ENCODE peak calls at places on chromosome 21, in seven cellular contexts. One of them, this sample, is unnamed.

GRCh38 chr21:42058631-42059111 is 12.4 kb upstream of the UMODL1 start:
- ATAC-seq in activated T-helper 17 cell treated with anti-CD3 and anti-CD28 coated beads, Interleukin-2, amount 50 U/mL, for 72 hours: no peak
- ATAC-seq in PC-3: no peak
- ATAC-seq in body of pancreas: no peak
- ATAC-seq in SK-N-SH treated with all-trans-retinoic acid at 6 μM for 48 hours: no peak
- ATAC-seq in omental fat pad: no peak
- ATAC-seq in A549: no peak
- ATAC-seq in this sample: no peak

GRCh38 chr21:35138665-35139381 is 89.7 kb upstream of the RUNX1 start:
- ATAC-seq in A549: no peak
- ATAC-seq in SK-N-SH treated with all-trans-retinoic acid at 6 μM for 48 hours: peak; percentile 59
- ATAC-seq in PC-3: peak; percentile 58
- ATAC-seq in activated T-helper 17 cell treated with anti-CD3 and anti-CD28 coated beads, Interleukin-2, amount 50 U/mL, for 72 hours: peak; percentile 86
- ATAC-seq in body of pancreas: no peak
- ATAC-seq in omental fat pad: no peak
- ATAC-seq in this sample: no peak

GRCh38 chr21:46472246-46472645 is 13.6 kb downstream of the DIP2A start:
- ATAC-seq in SK-N-SH treated with all-trans-retinoic acid at 6 μM for 48 hours: no peak
- ATAC-seq in activated T-helper 17 cell treated with anti-CD3 and anti-CD28 coated beads, Interleukin-2, amount 50 U/mL, for 72 hours: no peak
- ATAC-seq in PC-3: no peak
- ATAC-seq in body of pancreas: no peak
- ATAC-seq in omental fat pad: no peak
- ATAC-seq in A549: no peak
- ATAC-seq in this sample: no peak

GRCh38 chr21:25733859-25734653 is 648 bp downstream of the ATP5PF start:
- ATAC-seq in body of pancreas: no peak
- ATAC-seq in A549: peak; percentile 7
- ATAC-seq in PC-3: peak; percentile 2
- ATAC-seq in activated T-helper 17 cell treated with anti-CD3 and anti-CD28 coated beads, Interleukin-2, amount 50 U/mL, for 72 hours: peak; percentile 11
- ATAC-seq in omental fat pad: peak; percentile 27
- ATAC-seq in SK-N-SH treated with all-trans-retinoic acid at 6 μM for 48 hours: peak; percentile 7
- ATAC-seq in this sample: no peak

GRCh38 chr21:32356874-32357395 is 35.9 kb downstream of the URB1 start:
- ATAC-seq in PC-3: no peak
- ATAC-seq in SK-N-SH treated with all-trans-retinoic acid at 6 μM for 48 hours: no peak
- ATAC-seq in body of pancreas: no peak
- ATAC-seq in A549: no peak
- ATAC-seq in activated T-helper 17 cell treated with anti-CD3 and anti-CD28 coated beads, Interleukin-2, amount 50 U/mL, for 72 hours: no peak
- ATAC-seq in omental fat pad: no peak
- ATAC-seq in this sample: no peak

GRCh38 chr21:29797155-29797554 is 142.6 kb downstream of the GRIK1 start:
- ATAC-seq in body of pancreas: no peak
- ATAC-seq in PC-3: no peak
- ATAC-seq in activated T-helper 17 cell treated with anti-CD3 and anti-CD28 coated beads, Interleukin-2, amount 50 U/mL, for 72 hours: no peak
- ATAC-seq in A549: no peak
- ATAC-seq in omental fat pad: no peak
- ATAC-seq in SK-N-SH treated with all-trans-retinoic acid at 6 μM for 48 hours: no peak
- ATAC-seq in this sample: no peak

GRCh38 chr21:44255519-44255981 is 6.1 kb downstream of the DNMT3L start:
- ATAC-seq in activated T-helper 17 cell treated with anti-CD3 and anti-CD28 coated beads, Interleukin-2, amount 50 U/mL, for 72 hours: no peak
- ATAC-seq in A549: no peak
- ATAC-seq in PC-3: no peak
- ATAC-seq in body of pancreas: no peak
- ATAC-seq in omental fat pad: no peak
- ATAC-seq in SK-N-SH treated with all-trans-retinoic acid at 6 μM for 48 hours: no peak
- ATAC-seq in this sample: no peak

GRCh38 chr21:34305605-34306235 is 58.1 kb upstream of the KCNE2 start:
- ATAC-seq in omental fat pad: no peak
- ATAC-seq in SK-N-SH treated with all-trans-retinoic acid at 6 μM for 48 hours: no peak
- ATAC-seq in activated T-helper 17 cell treated with anti-CD3 and anti-CD28 coated beads, Interleukin-2, amount 50 U/mL, for 72 hours: no peak
- ATAC-seq in PC-3: no peak
- ATAC-seq in A549: no peak
- ATAC-seq in body of pancreas: no peak
- ATAC-seq in this sample: no peak

GRCh38 chr21:25405991-25406390 is 201.3 kb downstream of the MRPL39 start:
- ATAC-seq in SK-N-SH treated with all-trans-retinoic acid at 6 μM for 48 hours: no peak
- ATAC-seq in A549: no peak
- ATAC-seq in omental fat pad: no peak
- ATAC-seq in activated T-helper 17 cell treated with anti-CD3 and anti-CD28 coated beads, Interleukin-2, amount 50 U/mL, for 72 hours: no peak
- ATAC-seq in body of pancreas: no peak
- ATAC-seq in PC-3: no peak
- ATAC-seq in this sample: no peak

GRCh38 chr21:29187939-29188338 is 57.5 kb downstream of the MAP3K7CL start:
- ATAC-seq in A549: peak; percentile 81
- ATAC-seq in body of pancreas: peak; percentile 86
- ATAC-seq in PC-3: peak; percentile 97
- ATAC-seq in SK-N-SH treated with all-trans-retinoic acid at 6 μM for 48 hours: peak; percentile 74
- ATAC-seq in omental fat pad: peak; percentile 79
- ATAC-seq in activated T-helper 17 cell treated with anti-CD3 and anti-CD28 coated beads, Interleukin-2, amount 50 U/mL, for 72 hours: no peak
- ATAC-seq in this sample: peak; percentile 66

GRCh38 chr21:30646904-30647303 is 4.2 kb downstream of the KRTAP20-3 start:
- ATAC-seq in PC-3: peak; percentile 73
- ATAC-seq in A549: no peak
- ATAC-seq in body of pancreas: no peak
- ATAC-seq in omental fat pad: no peak
- ATAC-seq in activated T-helper 17 cell treated with anti-CD3 and anti-CD28 coated beads, Interleukin-2, amount 50 U/mL, for 72 hours: no peak
- ATAC-seq in SK-N-SH treated with all-trans-retinoic acid at 6 μM for 48 hours: no peak
- ATAC-seq in this sample: no peak

GRCh38 chr21:37228003-37228400 is 39.1 kb downstream of the VPS26C start:
- ATAC-seq in A549: no peak
- ATAC-seq in activated T-helper 17 cell treated with anti-CD3 and anti-CD28 coated beads, Interleukin-2, amount 50 U/mL, for 72 hours: no peak
- ATAC-seq in omental fat pad: no peak
- ATAC-seq in body of pancreas: no peak
- ATAC-seq in PC-3: no peak
- ATAC-seq in SK-N-SH treated with all-trans-retinoic acid at 6 μM for 48 hours: no peak
- ATAC-seq in this sample: no peak